ENCODE peak calls at places on chromosomes 16 and 17, in six cellular contexts. U is mesenchymal stem cell; Y is mammary epithelial cell; R is iPS DF 19.7; O is fibroblast of lung; E is activated naive CD4-positive, alpha-beta T cell treated with anti-CD3 and anti-CD28 coated beads for 36 hours. D is an unnamed sample.

GRCh38 chr16:79307214-79307613 is 293.3 kb downstream of the MAF start:
- DNase-seq in U (no peak), Y (no peak), R (no peak), O (no peak), E (no peak), D (no peak)

GRCh38 chr16:27450836-27451341 is 48.9 kb downstream of the IL21R start:
- DNase-seq in U (peak; percentile 31), Y (no peak), R (no peak), O (no peak), E (peak; percentile 56), D (no peak)

GRCh38 chr17:67994827-67995567 is 1.3 kb downstream of the C17orf58 start:
- DNase-seq in U (peak; percentile 82), Y (peak; percentile 78), R (no peak), O (peak; percentile 76), E (no peak), D (peak; percentile 20)

GRCh38 chr17:49925916-49926315 is 43.1 kb upstream of the DLX4 start:
- DNase-seq in U (no peak), Y (no peak), R (no peak), O (no peak), E (no peak), D (no peak)

GRCh38 chr17:79031996-79032875 is 8.3 kb downstream of the C1QTNF1 start:
- DNase-seq in U (no peak), Y (no peak), R (no peak), O (no peak), E (no peak), D (no peak)

GRCh38 chr16:54627616-54628015 is 303.0 kb upstream of the IRX5 start:
- DNase-seq in U (no peak), Y (no peak), R (no peak), O (peak; percentile 4), E (no peak), D (no peak)

GRCh38 chr16:74837056-74837455 is 62.4 kb upstream of the FA2H start:
- DNase-seq in U (no peak), Y (peak; percentile 25), R (no peak), O (no peak), E (no peak), D (no peak)

GRCh38 chr17:79811036-79811887 is 14.4 kb upstream of the CBX8 start:
- DNase-seq in U (no peak), Y (peak; percentile 43), R (no peak), O (no peak), E (peak; percentile 47), D (peak; percentile 58)

GRCh38 chr16:12470311-12471229 is 333.1 kb downstream of the CPPED1 start:
- DNase-seq in U (no peak), Y (no peak), R (no peak), O (peak; percentile 79), E (no peak), D (no peak)

GRCh38 chr17:64385187-64386083 is 5.2 kb downstream of the PECAM1 start:
- DNase-seq in U (peak; percentile 91), Y (peak; percentile 85), R (no peak), O (peak; percentile 96), E (peak; percentile 64), D (no peak)